ENCODE peak calls at places on chromosomes 13 and 19, in five cellular contexts. One of them, this sample, is unnamed. For H3K9me3, the result is how much of the 10 kb centered on the place peaks cover.

GRCh38 chr13:109567315-109567714 is 219.1 kb downstream of the IRS2 start:
- DNase-seq in GM12878: no peak
- DNase-seq in tibial nerve: no peak
- DNase-seq in H1: no peak
- DNase-seq in body of pancreas: no peak
- DNase-seq in this sample: no peak

GRCh38 chr13:110911880-110912279 is 3.0 kb downstream of the ANKRD10 start:
- DNase-seq in body of pancreas: no peak
- DNase-seq in tibial nerve: no peak
- DNase-seq in H1: no peak
- DNase-seq in GM12878: no peak
- DNase-seq in this sample: no peak

GRCh38 chr13:101552797-101553196 is 100.3 kb downstream of the ITGBL1 start:
- DNase-seq in GM12878: no peak
- DNase-seq in tibial nerve: no peak
- DNase-seq in H1: no peak
- DNase-seq in body of pancreas: no peak
- DNase-seq in this sample: no peak

GRCh38 chr19:33241091-33241529 is 15.5 kb upstream of the SLC7A10 start:
- DNase-seq in GM12878: no peak
- DNase-seq in body of pancreas: no peak
- DNase-seq in H1: no peak
- DNase-seq in tibial nerve: no peak
- DNase-seq in this sample: no peak

GRCh38 chr13:49676581-49677298 is 14.5 kb downstream of the EBPL start:
- DNase-seq in H1: no peak
- DNase-seq in body of pancreas: no peak
- DNase-seq in tibial nerve: no peak
- DNase-seq in GM12878: no peak
- DNase-seq in this sample: no peak

GRCh38 chr13:112704634-112705145 is 14.9 kb downstream of the ATP11A start:
- DNase-seq in H1: no peak
- DNase-seq in body of pancreas: no peak
- DNase-seq in tibial nerve: no peak
- DNase-seq in GM12878: no peak
- DNase-seq in this sample: peak

GRCh38 chr19:48513289-48514122 is 1.9 kb upstream of the LMTK3 start:
- DNase-seq in tibial nerve: peak
- DNase-seq in GM12878: no peak
- DNase-seq in H1: no peak
- DNase-seq in body of pancreas: peak
- DNase-seq in this sample: peak

GRCh38 chr19:39032164-39032918 is at the start of gene FBXO27:
- DNase-seq in GM12878: no peak
- DNase-seq in body of pancreas: peak
- DNase-seq in tibial nerve: no peak
- DNase-seq in H1: no peak
- DNase-seq in this sample: no peak

GRCh38 chr19:2051771-2052704 is 994 bp upstream of the MKNK2 start:
- DNase-seq in GM12878: peak
- DNase-seq in tibial nerve: no peak
- DNase-seq in H1: no peak
- DNase-seq in body of pancreas: peak
- DNase-seq in this sample: peak

GRCh38 chr13:86725105-86725504 is 925.9 kb upstream of the SLITRK6 start:
- DNase-seq in tibial nerve: no peak
- DNase-seq in H1: peak
- DNase-seq in GM12878: no peak
- DNase-seq in body of pancreas: no peak
- DNase-seq in this sample: no peak

GRCh38 chr19:36121486-36122124 is 6.3 kb downstream of the TBCB start:
- DNase-seq in GM12878: no peak
- DNase-seq in H1: no peak
- DNase-seq in body of pancreas: no peak
- DNase-seq in tibial nerve: no peak
- DNase-seq in this sample: no peak

GRCh38 chr13:55567721-55568625 is 1572.7 kb upstream of the PRR20A start:
- DNase-seq in body of pancreas: no peak
- DNase-seq in H1: no peak
- DNase-seq in tibial nerve: no peak
- DNase-seq in GM12878: no peak
- DNase-seq in this sample: no peak

GRCh38 chr13:43005460-43006236 is 13.6 kb upstream of the EPSTI1 start:
- DNase-seq in body of pancreas: no peak
- DNase-seq in tibial nerve: no peak
- DNase-seq in GM12878: no peak
- DNase-seq in H1: no peak
- DNase-seq in this sample: no peak

GRCh38 chr13:76969488-76970365 is 21.4 kb downstream of the ACOD1 start:
- DNase-seq in body of pancreas: no peak
- DNase-seq in GM12878: no peak
- DNase-seq in H1: no peak
- DNase-seq in tibial nerve: no peak
- DNase-seq in this sample: no peak

GRCh38 chr13:66659291-66660012 is 570.7 kb downstream of the PCDH9 start:
- DNase-seq in tibial nerve: no peak
- DNase-seq in H1: no peak
- DNase-seq in body of pancreas: no peak
- DNase-seq in GM12878: no peak
- DNase-seq in this sample: no peak

GRCh38 chr19:14090509-14091085 is at the start of gene SAMD1:
- DNase-seq in body of pancreas: peak
- DNase-seq in GM12878: no peak
- DNase-seq in tibial nerve: peak
- DNase-seq in H1: no peak
- DNase-seq in this sample: peak

GRCh38 chr19:492091-492531 is 4.2 kb upstream of the MADCAM1 start:
- DNase-seq in tibial nerve: no peak
- DNase-seq in body of pancreas: no peak
- DNase-seq in H1: no peak
- DNase-seq in GM12878: no peak
- DNase-seq in this sample: no peak

GRCh38 chr13:42370229-42370628 is 98.3 kb downstream of the AKAP11 start:
- DNase-seq in H1: no peak
- DNase-seq in tibial nerve: no peak
- DNase-seq in GM12878: no peak
- DNase-seq in body of pancreas: no peak
- DNase-seq in this sample: no peak

GRCh38 chr19:46480409-46480808 is 9.0 kb upstream of the PNMA8A start:
- DNase-seq in body of pancreas: no peak
- DNase-seq in GM12878: no peak
- DNase-seq in H1: no peak
- DNase-seq in tibial nerve: no peak
- DNase-seq in this sample: no peak

GRCh38 chr13:30071890-30072817 is 221.7 kb upstream of the UBL3 start:
- DNase-seq in body of pancreas: peak
- DNase-seq in GM12878: no peak
- DNase-seq in H1: no peak
- DNase-seq in tibial nerve: no peak
- DNase-seq in this sample: peak

GRCh38 chr13:28040977-28041376 is 52.5 kb upstream of the URAD start:
- DNase-seq in H1: no peak
- DNase-seq in tibial nerve: no peak
- DNase-seq in body of pancreas: no peak
- DNase-seq in GM12878: no peak
- DNase-seq in this sample: no peak

GRCh38 chr19:36916991-36917390 is 859 bp downstream of the ZNF568 start:
- DNase-seq in tibial nerve: no peak
- DNase-seq in body of pancreas: no peak
- DNase-seq in GM12878: no peak
- DNase-seq in H1: no peak
- DNase-seq in this sample: peak

GRCh38 chr13:83780201-83780600 is 102.1 kb downstream of the SLITRK1 start:
- DNase-seq in tibial nerve: no peak
- DNase-seq in GM12878: no peak
- DNase-seq in H1: no peak
- DNase-seq in body of pancreas: no peak
- DNase-seq in this sample: no peak

GRCh38 chr19:35246466-35247096 is 2.2 kb upstream of the LSR start:
- DNase-seq in GM12878: no peak
- DNase-seq in H1: no peak
- DNase-seq in body of pancreas: no peak
- DNase-seq in tibial nerve: no peak
- DNase-seq in this sample: no peak

GRCh38 chr19:55406869-55407624 is 541 bp downstream of the UBE2S start:
- DNase-seq in tibial nerve: no peak
- DNase-seq in GM12878: no peak
- DNase-seq in H1: no peak
- DNase-seq in body of pancreas: peak
- DNase-seq in this sample: peak

GRCh38 chr13:34256236-34256635 is 438.3 kb downstream of the RFC3 start:
- DNase-seq in H1: no peak
- DNase-seq in tibial nerve: no peak
- DNase-seq in GM12878: no peak
- DNase-seq in body of pancreas: no peak
- DNase-seq in this sample: no peak

GRCh38 chr13:109680288-109680687 is 106.1 kb downstream of the IRS2 start:
- DNase-seq in H1: no peak
- DNase-seq in body of pancreas: no peak
- DNase-seq in tibial nerve: no peak
- DNase-seq in GM12878: no peak
- DNase-seq in this sample: no peak

GRCh38 chr19:15421726-15422260 is 3.0 kb upstream of the AKAP8L start:
- DNase-seq in H1: no peak
- DNase-seq in tibial nerve: no peak
- DNase-seq in body of pancreas: peak
- DNase-seq in GM12878: no peak
- DNase-seq in this sample: no peak

GRCh38 chr13:90103099-90103784 is 1244.2 kb upstream of the MIR17HG start:
- DNase-seq in H1: no peak
- DNase-seq in body of pancreas: no peak
- DNase-seq in tibial nerve: no peak
- DNase-seq in GM12878: no peak
- DNase-seq in this sample: no peak
- TF ChIP-seq POLR2A in H1: no peak
- TF ChIP-seq POLR2A in body of pancreas: no peak
- TF ChIP-seq POLR2A in tibial nerve: no peak
- TF ChIP-seq POLR2A in GM12878: no peak
- TF ChIP-seq POLR2A in this sample: no peak

DNA sequence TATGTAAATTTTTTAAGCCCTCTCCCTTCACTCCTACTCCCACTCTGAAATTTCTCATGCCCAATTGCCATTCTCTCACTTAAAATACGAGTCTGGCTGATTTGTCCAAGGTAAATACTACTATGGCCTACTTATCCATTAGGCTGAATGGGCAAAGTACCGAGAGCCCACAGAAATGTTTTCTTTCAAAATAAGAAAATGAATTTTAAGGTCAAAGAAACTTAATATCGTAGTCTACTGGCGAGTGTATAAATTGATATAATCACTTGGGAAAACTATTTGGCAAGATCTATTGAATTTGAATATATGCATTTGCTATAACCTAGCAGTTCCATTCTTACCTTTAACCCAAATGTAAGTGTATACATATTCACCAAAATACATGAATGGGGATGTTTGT is 32.7 kb downstream of the ZNF45 start:
- DNase-seq in GM12878: no peak
- DNase-seq in body of pancreas: no peak
- DNase-seq in tibial nerve: no peak
- DNase-seq in H1: no peak
- DNase-seq in this sample: no peak
- H3K9me3 ChIP-seq in GM12878: under half
- H3K9me3 ChIP-seq in body of pancreas: under half
- H3K9me3 ChIP-seq in tibial nerve: under half
- H3K9me3 ChIP-seq in H1: under half
- H3K9me3 ChIP-seq in this sample: under half

DNA sequence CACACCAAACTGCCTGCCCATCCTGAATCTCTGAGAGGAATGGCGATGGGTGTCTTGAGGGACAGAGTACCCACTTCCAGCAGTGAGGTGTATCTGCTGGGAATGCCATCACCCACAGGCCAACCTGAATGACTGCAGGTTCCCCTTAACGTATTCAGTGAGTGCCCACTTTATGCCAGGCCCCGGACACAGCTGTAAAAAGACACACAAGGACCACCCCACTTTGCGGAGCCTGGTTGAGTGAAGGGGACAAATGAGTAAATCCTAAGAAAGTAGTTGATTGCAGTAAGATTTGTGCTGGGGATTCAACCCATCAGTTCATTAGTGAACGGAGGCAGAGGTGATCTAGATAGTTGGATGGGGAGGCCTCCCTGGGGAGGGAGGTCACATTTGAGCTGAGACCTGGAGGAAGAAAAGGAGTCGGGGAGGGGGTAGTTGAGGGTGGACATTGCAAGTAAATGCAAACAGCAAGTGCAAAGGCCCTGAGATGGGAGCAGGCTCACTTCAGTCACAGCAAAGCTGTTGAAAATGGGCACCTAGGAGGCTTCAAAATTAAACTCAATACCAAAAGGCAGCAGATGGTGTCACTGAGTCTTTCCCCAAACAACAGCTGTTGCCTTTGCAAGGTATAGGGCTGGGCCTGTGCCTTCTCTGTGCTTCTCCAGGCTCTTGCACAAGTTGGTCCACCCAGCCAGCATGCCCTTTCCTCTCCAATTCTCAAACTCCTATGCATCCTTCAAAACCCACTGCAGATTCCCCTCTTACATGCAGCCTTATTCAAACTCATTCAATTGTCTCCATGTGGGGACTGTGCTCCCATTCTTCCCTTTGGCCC is 4.3 kb downstream of the GDF15 start:
- DNase-seq in body of pancreas: no peak
- DNase-seq in GM12878: no peak
- DNase-seq in tibial nerve: no peak
- DNase-seq in H1: no peak
- DNase-seq in this sample: no peak
- TF ChIP-seq POLR2A in body of pancreas: no peak
- TF ChIP-seq POLR2A in GM12878: no peak
- TF ChIP-seq POLR2A in tibial nerve: no peak
- TF ChIP-seq POLR2A in H1: no peak
- TF ChIP-seq POLR2A in this sample: no peak

GRCh38 chr19:6297202-6297601 is 17.4 kb upstream of the MLLT1 start:
- DNase-seq in H1: no peak
- DNase-seq in body of pancreas: no peak
- DNase-seq in GM12878: no peak
- DNase-seq in tibial nerve: no peak
- DNase-seq in this sample: no peak

GRCh38 chr19:6288737-6289136 is 9.0 kb upstream of the MLLT1 start:
- DNase-seq in tibial nerve: no peak
- DNase-seq in GM12878: no peak
- DNase-seq in body of pancreas: no peak
- DNase-seq in H1: no peak
- DNase-seq in this sample: no peak

GRCh38 chr19:6286676-6287075 is 6.9 kb upstream of the MLLT1 start:
- DNase-seq in GM12878: no peak
- DNase-seq in H1: no peak
- DNase-seq in body of pancreas: no peak
- DNase-seq in tibial nerve: no peak
- DNase-seq in this sample: no peak

GRCh38 chr19:6287269-6287885 is 7.6 kb upstream of the MLLT1 start:
- DNase-seq in GM12878: no peak
- DNase-seq in body of pancreas: no peak
- DNase-seq in H1: no peak
- DNase-seq in tibial nerve: no peak
- DNase-seq in this sample: no peak

DNA sequence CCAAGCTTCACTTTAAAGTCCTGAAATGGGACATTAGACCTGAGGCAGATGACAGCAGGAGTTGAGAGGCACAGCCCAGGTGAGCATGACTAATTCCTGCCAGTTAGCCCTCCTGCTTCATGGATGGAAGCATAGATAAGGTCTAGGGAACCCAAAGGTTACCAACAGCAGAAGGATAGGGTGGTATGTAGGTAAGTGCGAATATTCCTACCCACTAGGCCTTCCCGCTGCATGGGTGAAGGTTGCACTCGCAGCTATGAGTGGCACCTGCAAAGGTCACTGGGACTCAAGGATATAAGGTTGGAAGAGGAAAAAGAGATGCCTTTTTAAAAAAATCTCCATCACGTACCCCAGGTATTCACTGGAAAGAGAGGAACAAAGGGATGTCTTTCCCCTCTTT is 12.2 kb upstream of the MLLT1 start:
- DNase-seq in H1: no peak
- DNase-seq in GM12878: no peak
- DNase-seq in tibial nerve: no peak
- DNase-seq in body of pancreas: no peak
- DNase-seq in this sample: no peak
- H3K9me3 ChIP-seq in H1: half or more
- H3K9me3 ChIP-seq in GM12878: under half
- H3K9me3 ChIP-seq in tibial nerve: under half
- H3K9me3 ChIP-seq in body of pancreas: under half
- H3K9me3 ChIP-seq in this sample: under half